ENCODE peak calls at places on chromosomes 16 and 17, in seven cellular contexts. M is GM23248, J is left ventricle myocardium inferior, U is IMR-90, L is adipocyte, F is H7, B is lower lobe of right lung. D is an unnamed sample.
A peak's percentile ranks its signal among the peaks of the same experiment; 100 is the strongest.

GRCh38 chr16:77660311-77660710 is 62.0 kb upstream of the NUDT7 start:
- DNase-seq in B (no peak), L (peak; percentile 18), U (peak; percentile 52), J (no peak), F (peak; percentile 49), M (peak; percentile 70), D (no peak)

GRCh38 chr17:29008591-29008990 is 2.8 kb upstream of the SEZ6 start:
- DNase-seq in J (no peak), U (no peak), L (no peak), F (no peak), B (no peak), M (no peak), D (no peak)

GRCh38 chr17:17722081-17722905 is 41.0 kb downstream of the RAI1 start:
- DNase-seq in J (no peak), U (peak; percentile 58), F (peak; percentile 88), L (no peak), M (peak; percentile 76), B (no peak), D (no peak)

GRCh38 chr17:3964203-3965122 is at the start of gene ATP2A3:
- DNase-seq in M (peak; percentile 43), J (peak; percentile 27), U (no peak), F (peak; percentile 89), B (peak; percentile 61), L (peak; percentile 43), D (no peak)

GRCh38 chr16:70809392-70810060 is 8.6 kb upstream of the VAC14 start:
- DNase-seq in U (no peak), L (no peak), F (no peak), J (no peak), B (no peak), M (no peak), D (no peak)

GRCh38 chr17:34163681-34164080 is 91.4 kb upstream of the CCL2 start:
- DNase-seq in L (peak; percentile 17), B (no peak), M (peak; percentile 36), F (peak; percentile 52), U (peak; percentile 16), J (no peak), D (no peak)

GRCh38 chr16:49588729-49589384 is 215.3 kb downstream of the C16orf78 start:
- DNase-seq in B (no peak), M (no peak), F (peak; percentile 80), J (no peak), U (peak; percentile 24), L (no peak), D (no peak)

GRCh38 chr17:81097943-81098308 is 63.0 kb downstream of the BAIAP2 start:
- DNase-seq in M (peak; percentile 76), B (peak; percentile 76), F (no peak), U (peak; percentile 30), J (peak; percentile 34), L (peak; percentile 19), D (no peak)

GRCh38 chr16:14369734-14370598 is 260.1 kb downstream of the PARN start:
- DNase-seq in U (no peak), F (peak; percentile 38), L (no peak), M (peak; percentile 85), B (no peak), J (peak; percentile 57), D (no peak)

GRCh38 chr16:14325921-14326401 is 254.8 kb downstream of the MRTFB start:
- DNase-seq in U (no peak), F (no peak), L (peak; percentile 59), J (no peak), B (no peak), M (no peak), D (no peak)

GRCh38 chr16:17396762-17397498 is 73.8 kb downstream of the XYLT1 start:
- DNase-seq in U (peak; percentile 52), J (no peak), M (peak; percentile 31), F (no peak), L (peak; percentile 64), B (no peak), D (no peak)

GRCh38 chr17:19010729-19011505 is 6.4 kb upstream of the FAM83G start:
- DNase-seq in M (peak; percentile 50), B (peak; percentile 32), L (no peak), F (no peak), J (no peak), U (no peak), D (no peak)

GRCh38 chr16:66085651-66086050 is 280.8 kb upstream of the CDH5 start:
- DNase-seq in J (no peak), U (no peak), M (no peak), F (no peak), L (no peak), B (no peak), D (no peak)

GRCh38 chr17:14470417-14470816 is 169.5 kb downstream of the HS3ST3B1 start:
- DNase-seq in L (no peak), F (no peak), J (no peak), B (no peak), M (no peak), U (no peak), D (no peak)

GRCh38 chr16:68539704-68540370 is 746 bp downstream of the ZFP90 start:
- DNase-seq in L (peak; percentile 44), M (peak; percentile 49), B (no peak), J (no peak), F (no peak), U (no peak), D (no peak)

GRCh38 chr16:5509794-5510193 is 412.2 kb upstream of the EEF2KMT start:
- DNase-seq in J (no peak), M (no peak), L (no peak), U (no peak), B (peak; percentile 53), F (no peak), D (no peak)

GRCh38 chr17:72004011-72004427 is 116.8 kb upstream of the SOX9 start:
- DNase-seq in B (no peak), J (no peak), M (peak; percentile 73), F (no peak), U (no peak), L (no peak), D (no peak)

GRCh38 chr16:11666108-11667055 is 1.9 kb upstream of the SNN start:
- DNase-seq in J (no peak), B (no peak), L (no peak), F (peak; percentile 43), M (no peak), U (no peak), D (no peak)

GRCh38 chr17:7021993-7022778 is 664 bp upstream of the BCL6B start:
- DNase-seq in F (peak; percentile 97), L (peak; percentile 90), B (peak; percentile 85), M (peak; percentile 87), U (peak; percentile 36), J (peak; percentile 83), D (peak; percentile 66)

GRCh38 chr16:7304932-7305331 is 27.7 kb upstream of the RBFOX1 start:
- DNase-seq in M (no peak), B (no peak), J (no peak), L (no peak), F (no peak), U (no peak), D (no peak)

GRCh38 chr16:67166035-67166882 is 1.7 kb downstream of the HSF4 start:
- DNase-seq in J (no peak), L (no peak), F (peak; percentile 63), B (no peak), M (no peak), U (no peak), D (no peak)

GRCh38 chr16:67164599-67165061 is at the start of gene HSF4:
- DNase-seq in L (peak; percentile 48), U (no peak), J (peak; percentile 75), M (peak; percentile 78), B (peak; percentile 78), F (peak; percentile 90), D (peak; percentile 31)

GRCh38 chr16:67165121-67166034 is 833 bp downstream of the HSF4 start:
- DNase-seq in B (no peak), M (peak; percentile 45), U (no peak), F (peak; percentile 81), J (no peak), L (no peak), D (no peak)

GRCh38 chr16:67167588-67167987 is 2.8 kb upstream of the NOL3 start:
- DNase-seq in B (no peak), L (no peak), U (no peak), J (no peak), M (no peak), F (no peak), D (no peak)

GRCh38 chr16:67166883-67167168 is 2.3 kb downstream of the HSF4 start:
- DNase-seq in L (no peak), J (no peak), U (no peak), M (no peak), F (no peak), B (no peak), D (no peak)
- H3K27me3 ChIP-seq in L (peaks cover 5% of the 10 kb centered on the region), J (peaks cover 45% of the 10 kb centered on the region), U (peaks cover 24% of the 10 kb centered on the region), M (no peaks in the 10 kb centered on the region), F (peaks cover 91% of the 10 kb centered on the region), B (peaks cover 38% of the 10 kb centered on the region), D (no peaks in the 10 kb centered on the region)

GRCh38 chr17:60159479-60159866 is 9.7 kb downstream of the CA4 start:
- DNase-seq in B (no peak), U (no peak), L (no peak), F (peak; percentile 65), J (no peak), M (no peak), D (no peak)
- H3K27me3 ChIP-seq in B (peaks cover 10% of the 10 kb centered on the region), U (peaks cover 38% of the 10 kb centered on the region), L (peaks cover 26% of the 10 kb centered on the region), F (no peaks in the 10 kb centered on the region), J (peaks cover 64% of the 10 kb centered on the region), M (no peaks in the 10 kb centered on the region), D (no peaks in the 10 kb centered on the region)

DNA sequence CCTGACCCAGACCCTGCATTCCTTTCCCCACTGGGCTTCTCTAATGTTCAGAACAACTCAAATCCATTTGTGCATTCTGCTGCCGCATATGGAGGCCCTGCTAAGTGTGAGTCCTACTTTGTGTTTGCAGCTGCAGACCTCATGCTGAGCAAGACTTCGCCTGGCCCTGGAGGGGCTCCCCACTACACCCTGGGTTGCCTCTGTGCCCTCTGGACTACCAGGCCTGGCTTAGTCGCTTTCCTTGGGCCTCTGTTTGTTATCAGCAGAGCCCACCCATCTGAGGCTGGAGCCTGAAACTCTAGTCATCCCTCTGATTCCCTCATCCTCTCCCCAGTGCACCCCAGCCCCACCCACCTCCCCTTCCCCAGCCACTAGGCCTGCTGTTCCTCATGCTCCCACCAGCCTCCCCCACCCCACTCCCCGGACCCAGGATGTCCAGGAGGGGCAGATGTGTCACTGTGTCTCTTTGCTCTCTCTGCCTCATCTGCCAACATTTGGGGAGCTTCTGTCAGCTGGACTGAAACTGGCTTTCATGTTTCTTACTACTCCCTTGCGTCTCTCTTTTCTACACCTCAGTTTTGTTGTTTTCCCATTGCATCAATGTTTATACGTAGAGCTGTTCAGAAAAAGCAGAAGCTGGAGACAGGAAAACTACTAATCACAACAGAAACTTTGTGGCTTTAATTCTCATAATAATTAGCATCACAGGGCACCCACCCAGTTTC is 17.8 kb upstream of the CD300E start:
- DNase-seq in U (no peak), M (no peak), F (no peak), B (no peak), L (no peak), J (no peak), D (no peak)
- H3K27me3 ChIP-seq in U (no peaks in the 10 kb centered on the region), M (no peaks in the 10 kb centered on the region), F (no peaks in the 10 kb centered on the region), B (peaks cover 20% of the 10 kb centered on the region), L (peaks cover 56% of the 10 kb centered on the region), J (peaks cover 87% of the 10 kb centered on the region), D (no peaks in the 10 kb centered on the region)

DNA sequence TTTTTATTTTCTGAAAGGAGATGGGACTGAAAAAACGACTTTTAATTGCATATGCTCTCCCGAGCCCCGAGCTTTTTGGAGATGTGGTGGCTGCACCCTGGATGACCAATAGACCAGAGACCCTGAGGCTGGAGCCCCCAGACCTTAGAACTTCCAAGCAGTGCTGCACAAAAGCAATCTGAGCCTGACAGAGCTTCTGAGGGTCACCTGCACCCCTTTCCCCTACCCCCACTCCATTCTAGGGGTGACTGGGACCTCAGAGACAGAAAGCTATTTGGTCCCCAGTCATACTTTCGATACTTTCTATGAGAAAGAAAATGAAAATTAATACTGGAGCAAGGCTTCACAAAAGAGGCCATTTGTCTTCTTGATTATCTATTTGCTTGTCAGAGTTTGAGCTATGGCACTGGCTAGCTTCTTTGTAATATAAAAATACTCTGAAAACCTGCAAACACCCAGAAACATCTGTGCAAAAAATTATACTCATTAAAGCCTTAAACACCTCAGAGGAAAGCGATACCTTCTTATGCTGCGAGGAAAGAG is 3.6 kb downstream of the HOXB4 start:
- DNase-seq in J (no peak), B (no peak), U (no peak), L (no peak), M (no peak), F (no peak), D (no peak)
- H3K27me3 ChIP-seq in J (peaks cover 100% of the 10 kb centered on the region), B (peaks cover 81% of the 10 kb centered on the region), U (no peaks in the 10 kb centered on the region), L (no peaks in the 10 kb centered on the region), M (no peaks in the 10 kb centered on the region), F (peaks cover 99% of the 10 kb centered on the region), D (peaks cover 87% of the 10 kb centered on the region)